ENCODE peak calls at places on chromosomes 6 and 20, in seven cellular contexts. One of them, this sample, is unnamed.
A peak's percentile ranks its signal among the peaks of the same experiment; 100 is the strongest.

GRCh38 chr20:37325206-37325605 is 20.7 kb upstream of the SRC start:
- DNase-seq in effector CD4-positive, alpha-beta T cell: no peak
- DNase-seq in activated gamma-delta T cell treated with Interleukin-2 at 50 U/mL for 16 hours: no peak
- DNase-seq in NCI-H1436: no peak
- DNase-seq in glomerular endothelial cell: no peak
- DNase-seq in activated CD4-positive, alpha-beta T cell treated with anti-CD3 and anti-CD28 coated beads for 4 hours: no peak
- DNase-seq in adipocyte: no peak
- DNase-seq in this sample: no peak

GRCh38 chr6:83310046-83310445 is 116.9 kb downstream of the RWDD2A start:
- DNase-seq in effector CD4-positive, alpha-beta T cell: no peak
- DNase-seq in activated gamma-delta T cell treated with Interleukin-2 at 50 U/mL for 16 hours: no peak
- DNase-seq in NCI-H1436: no peak
- DNase-seq in glomerular endothelial cell: no peak
- DNase-seq in activated CD4-positive, alpha-beta T cell treated with anti-CD3 and anti-CD28 coated beads for 4 hours: no peak
- DNase-seq in adipocyte: no peak
- DNase-seq in this sample: no peak

GRCh38 chr6:41167173-41167963 is 4.5 kb upstream of the TREM2 start:
- DNase-seq in effector CD4-positive, alpha-beta T cell: no peak
- DNase-seq in activated gamma-delta T cell treated with Interleukin-2 at 50 U/mL for 16 hours: no peak
- DNase-seq in NCI-H1436: no peak
- DNase-seq in glomerular endothelial cell: no peak
- DNase-seq in activated CD4-positive, alpha-beta T cell treated with anti-CD3 and anti-CD28 coated beads for 4 hours: no peak
- DNase-seq in adipocyte: peak; percentile 38
- DNase-seq in this sample: no peak

GRCh38 chr6:7314414-7314813 is 1.4 kb upstream of the SSR1 start:
- DNase-seq in effector CD4-positive, alpha-beta T cell: no peak
- DNase-seq in activated gamma-delta T cell treated with Interleukin-2 at 50 U/mL for 16 hours: no peak
- DNase-seq in NCI-H1436: no peak
- DNase-seq in glomerular endothelial cell: no peak
- DNase-seq in activated CD4-positive, alpha-beta T cell treated with anti-CD3 and anti-CD28 coated beads for 4 hours: no peak
- DNase-seq in adipocyte: no peak
- DNase-seq in this sample: no peak

GRCh38 chr20:51591871-51592270 is 49.4 kb upstream of the NFATC2 start:
- DNase-seq in effector CD4-positive, alpha-beta T cell: no peak
- DNase-seq in activated gamma-delta T cell treated with Interleukin-2 at 50 U/mL for 16 hours: no peak
- DNase-seq in NCI-H1436: no peak
- DNase-seq in glomerular endothelial cell: no peak
- DNase-seq in activated CD4-positive, alpha-beta T cell treated with anti-CD3 and anti-CD28 coated beads for 4 hours: no peak
- DNase-seq in adipocyte: no peak
- DNase-seq in this sample: peak; percentile 53

GRCh38 chr20:14820771-14821170 is 483.4 kb upstream of the FLRT3 start:
- DNase-seq in effector CD4-positive, alpha-beta T cell: no peak
- DNase-seq in activated gamma-delta T cell treated with Interleukin-2 at 50 U/mL for 16 hours: no peak
- DNase-seq in NCI-H1436: no peak
- DNase-seq in glomerular endothelial cell: no peak
- DNase-seq in activated CD4-positive, alpha-beta T cell treated with anti-CD3 and anti-CD28 coated beads for 4 hours: no peak
- DNase-seq in adipocyte: peak; percentile 81
- DNase-seq in this sample: no peak

GRCh38 chr20:49579874-49580817 is 12.2 kb upstream of the PTGIS start:
- DNase-seq in effector CD4-positive, alpha-beta T cell: no peak
- DNase-seq in activated gamma-delta T cell treated with Interleukin-2 at 50 U/mL for 16 hours: no peak
- DNase-seq in NCI-H1436: no peak
- DNase-seq in glomerular endothelial cell: no peak
- DNase-seq in activated CD4-positive, alpha-beta T cell treated with anti-CD3 and anti-CD28 coated beads for 4 hours: no peak
- DNase-seq in adipocyte: peak; percentile 88
- DNase-seq in this sample: peak; percentile 85

GRCh38 chr6:38687043-38687353 is 15.9 kb downstream of the GLO1 start:
- DNase-seq in effector CD4-positive, alpha-beta T cell: no peak
- DNase-seq in activated gamma-delta T cell treated with Interleukin-2 at 50 U/mL for 16 hours: no peak
- DNase-seq in NCI-H1436: no peak
- DNase-seq in glomerular endothelial cell: no peak
- DNase-seq in activated CD4-positive, alpha-beta T cell treated with anti-CD3 and anti-CD28 coated beads for 4 hours: no peak
- DNase-seq in adipocyte: no peak
- DNase-seq in this sample: no peak

GRCh38 chr6:134740473-134741192 is 209.3 kb downstream of the ALDH8A1 start:
- DNase-seq in effector CD4-positive, alpha-beta T cell: no peak
- DNase-seq in activated gamma-delta T cell treated with Interleukin-2 at 50 U/mL for 16 hours: no peak
- DNase-seq in NCI-H1436: no peak
- DNase-seq in glomerular endothelial cell: peak; percentile 42
- DNase-seq in activated CD4-positive, alpha-beta T cell treated with anti-CD3 and anti-CD28 coated beads for 4 hours: no peak
- DNase-seq in adipocyte: peak; percentile 69
- DNase-seq in this sample: peak; percentile 4

GRCh38 chr6:107419747-107420146 is 39.6 kb downstream of the PDSS2 start:
- DNase-seq in effector CD4-positive, alpha-beta T cell: no peak
- DNase-seq in activated gamma-delta T cell treated with Interleukin-2 at 50 U/mL for 16 hours: no peak
- DNase-seq in NCI-H1436: peak; percentile 7
- DNase-seq in glomerular endothelial cell: no peak
- DNase-seq in activated CD4-positive, alpha-beta T cell treated with anti-CD3 and anti-CD28 coated beads for 4 hours: no peak
- DNase-seq in adipocyte: no peak
- DNase-seq in this sample: peak; percentile 42

GRCh38 chr6:130262008-130262407 is 39.3 kb upstream of the SAMD3 start:
- DNase-seq in effector CD4-positive, alpha-beta T cell: no peak
- DNase-seq in activated gamma-delta T cell treated with Interleukin-2 at 50 U/mL for 16 hours: no peak
- DNase-seq in NCI-H1436: no peak
- DNase-seq in glomerular endothelial cell: no peak
- DNase-seq in activated CD4-positive, alpha-beta T cell treated with anti-CD3 and anti-CD28 coated beads for 4 hours: no peak
- DNase-seq in adipocyte: no peak
- DNase-seq in this sample: no peak

GRCh38 chr20:46739441-46740213 is 30.2 kb downstream of the SLC2A10 start:
- DNase-seq in effector CD4-positive, alpha-beta T cell: no peak
- DNase-seq in activated gamma-delta T cell treated with Interleukin-2 at 50 U/mL for 16 hours: no peak
- DNase-seq in NCI-H1436: no peak
- DNase-seq in glomerular endothelial cell: no peak
- DNase-seq in activated CD4-positive, alpha-beta T cell treated with anti-CD3 and anti-CD28 coated beads for 4 hours: no peak
- DNase-seq in adipocyte: no peak
- DNase-seq in this sample: no peak

GRCh38 chr6:34806738-34807453 is 15.0 kb downstream of the BLTP3A start:
- DNase-seq in effector CD4-positive, alpha-beta T cell: no peak
- DNase-seq in activated gamma-delta T cell treated with Interleukin-2 at 50 U/mL for 16 hours: no peak
- DNase-seq in NCI-H1436: no peak
- DNase-seq in glomerular endothelial cell: no peak
- DNase-seq in activated CD4-positive, alpha-beta T cell treated with anti-CD3 and anti-CD28 coated beads for 4 hours: no peak
- DNase-seq in adipocyte: no peak
- DNase-seq in this sample: peak; percentile 33

GRCh38 chr20:50559856-50560623 is 49.9 kb downstream of the PTPN1 start:
- DNase-seq in effector CD4-positive, alpha-beta T cell: no peak
- DNase-seq in activated gamma-delta T cell treated with Interleukin-2 at 50 U/mL for 16 hours: no peak
- DNase-seq in NCI-H1436: no peak
- DNase-seq in glomerular endothelial cell: no peak
- DNase-seq in activated CD4-positive, alpha-beta T cell treated with anti-CD3 and anti-CD28 coated beads for 4 hours: no peak
- DNase-seq in adipocyte: no peak
- DNase-seq in this sample: no peak

GRCh38 chr6:125957845-125958244 is 1.3 kb downstream of the HINT3 start:
- DNase-seq in effector CD4-positive, alpha-beta T cell: no peak
- DNase-seq in activated gamma-delta T cell treated with Interleukin-2 at 50 U/mL for 16 hours: no peak
- DNase-seq in NCI-H1436: no peak
- DNase-seq in glomerular endothelial cell: no peak
- DNase-seq in activated CD4-positive, alpha-beta T cell treated with anti-CD3 and anti-CD28 coated beads for 4 hours: no peak
- DNase-seq in adipocyte: peak; percentile 39
- DNase-seq in this sample: peak; percentile 58

GRCh38 chr6:169689247-169689646 is 12.6 kb downstream of the WDR27 start:
- DNase-seq in effector CD4-positive, alpha-beta T cell: no peak
- DNase-seq in activated gamma-delta T cell treated with Interleukin-2 at 50 U/mL for 16 hours: no peak
- DNase-seq in NCI-H1436: no peak
- DNase-seq in glomerular endothelial cell: no peak
- DNase-seq in activated CD4-positive, alpha-beta T cell treated with anti-CD3 and anti-CD28 coated beads for 4 hours: no peak
- DNase-seq in adipocyte: no peak
- DNase-seq in this sample: peak; percentile 88

GRCh38 chr6:7409740-7410139 is 20.1 kb downstream of the RIOK1 start:
- DNase-seq in effector CD4-positive, alpha-beta T cell: no peak
- DNase-seq in activated gamma-delta T cell treated with Interleukin-2 at 50 U/mL for 16 hours: no peak
- DNase-seq in NCI-H1436: no peak
- DNase-seq in glomerular endothelial cell: no peak
- DNase-seq in activated CD4-positive, alpha-beta T cell treated with anti-CD3 and anti-CD28 coated beads for 4 hours: no peak
- DNase-seq in adipocyte: no peak
- DNase-seq in this sample: no peak

GRCh38 chr6:35439308-35439707 is 12.8 kb upstream of the FANCE start:
- DNase-seq in effector CD4-positive, alpha-beta T cell: no peak
- DNase-seq in activated gamma-delta T cell treated with Interleukin-2 at 50 U/mL for 16 hours: no peak
- DNase-seq in NCI-H1436: no peak
- DNase-seq in glomerular endothelial cell: no peak
- DNase-seq in activated CD4-positive, alpha-beta T cell treated with anti-CD3 and anti-CD28 coated beads for 4 hours: no peak
- DNase-seq in adipocyte: no peak
- DNase-seq in this sample: no peak

GRCh38 chr20:37565134-37565811 is 37.6 kb upstream of the BLCAP start:
- DNase-seq in effector CD4-positive, alpha-beta T cell: no peak
- DNase-seq in activated gamma-delta T cell treated with Interleukin-2 at 50 U/mL for 16 hours: no peak
- DNase-seq in NCI-H1436: peak; percentile 56
- DNase-seq in glomerular endothelial cell: no peak
- DNase-seq in activated CD4-positive, alpha-beta T cell treated with anti-CD3 and anti-CD28 coated beads for 4 hours: no peak
- DNase-seq in adipocyte: no peak
- DNase-seq in this sample: no peak

GRCh38 chr6:116404706-116405105 is 34.0 kb downstream of the DSE start:
- DNase-seq in effector CD4-positive, alpha-beta T cell: no peak
- DNase-seq in activated gamma-delta T cell treated with Interleukin-2 at 50 U/mL for 16 hours: no peak
- DNase-seq in NCI-H1436: no peak
- DNase-seq in glomerular endothelial cell: no peak
- DNase-seq in activated CD4-positive, alpha-beta T cell treated with anti-CD3 and anti-CD28 coated beads for 4 hours: no peak
- DNase-seq in adipocyte: peak; percentile 45
- DNase-seq in this sample: peak; percentile 50